ENCODE peak calls at places on chromosome 9, in seven cellular contexts. J is H54, Q is Peyer's patch, P is HepG2, X is stomach, D is transverse colon, E is ovary. V is an unnamed sample.

GRCh38 chr9:37339945-37340344 is 82.6 kb upstream of the GRHPR start:
- DNase-seq in Q (no peak), X (no peak), P (no peak), E (no peak), J (no peak), D (no peak), V (no peak)

GRCh38 chr9:92295827-92296258 is 2.3 kb upstream of the IARS1 start:
- DNase-seq in J (no peak), E (no peak), X (no peak), P (no peak), D (no peak), Q (no peak), V (peak)

GRCh38 chr9:126979461-126979860 is 64.9 kb downstream of the RALGPS1 start:
- DNase-seq in D (no peak), P (no peak), J (no peak), E (no peak), X (no peak), Q (no peak), V (no peak)

GRCh38 chr9:84671651-84672467 is 2.3 kb downstream of the NTRK2 start:
- DNase-seq in X (no peak), P (no peak), E (no peak), J (no peak), Q (no peak), D (no peak), V (no peak)

GRCh38 chr9:117343416-117343815 is 71.4 kb downstream of the ASTN2 start:
- DNase-seq in J (no peak), D (no peak), P (no peak), E (no peak), Q (no peak), X (no peak), V (no peak)

GRCh38 chr9:115883467-115884329 is 269.9 kb upstream of the PAPPA start:
- DNase-seq in E (no peak), J (peak), X (peak), Q (no peak), P (peak), D (no peak), V (no peak)

GRCh38 chr9:88400021-88400420 is 11.8 kb downstream of the SPIN1 start:
- DNase-seq in J (peak), E (no peak), Q (no peak), P (no peak), D (no peak), X (no peak), V (no peak)

GRCh38 chr9:70091553-70091952 is 47.9 kb downstream of the MAMDC2 start:
- DNase-seq in E (no peak), J (no peak), X (no peak), Q (no peak), P (no peak), D (no peak), V (no peak)

GRCh38 chr9:132175431-132175830 is 13.6 kb downstream of the NTNG2 start:
- DNase-seq in D (no peak), J (no peak), Q (no peak), P (no peak), X (no peak), E (no peak), V (no peak)

GRCh38 chr9:114804504-114804903 is 1.3 kb downstream of the TNFSF15 start:
- DNase-seq in D (peak), P (peak), Q (peak), J (peak), X (peak), E (no peak), V (no peak)

GRCh38 chr9:117616436-117616835 is 87.8 kb upstream of the TLR4 start:
- DNase-seq in Q (no peak), E (no peak), P (no peak), D (no peak), J (no peak), X (no peak), V (no peak)

GRCh38 chr9:134240371-134240770 is 76.0 kb upstream of the RNU6ATAC start:
- DNase-seq in D (no peak), E (no peak), X (no peak), P (no peak), Q (no peak), J (no peak), V (no peak)

GRCh38 chr9:5438301-5439162 is 807 bp upstream of the PLGRKT start:
- DNase-seq in X (no peak), J (no peak), E (no peak), Q (no peak), P (no peak), D (peak), V (no peak)

GRCh38 chr9:16675131-16675530 is 195.3 kb downstream of the BNC2 start:
- DNase-seq in J (no peak), X (no peak), P (no peak), E (no peak), D (no peak), Q (no peak), V (no peak)

GRCh38 chr9:4741365-4742031 is 496 bp upstream of the AK3 start:
- DNase-seq in J (no peak), E (peak), D (peak), Q (no peak), X (peak), P (peak), V (peak)

GRCh38 chr9:7894231-7894630 is 94.7 kb upstream of the DMAC1 start:
- DNase-seq in E (no peak), P (no peak), Q (no peak), X (no peak), J (no peak), D (no peak), V (no peak)

GRCh38 chr9:75088646-75089368 is 493 bp downstream of the OSTF1 start:
- DNase-seq in J (peak), Q (peak), D (peak), P (peak), X (peak), E (peak), V (peak)
- TF ChIP-seq POLR2A in J (no peak), Q (no peak), D (peak), P (no peak), X (no peak), E (no peak), V (no peak)

GRCh38 chr9:26893030-26893676 is 551 bp upstream of the CAAP1 start:
- DNase-seq in Q (no peak), J (no peak), E (no peak), D (no peak), P (no peak), X (no peak), V (no peak)
- TF ChIP-seq POLR2A in Q (no peak), J (no peak), E (no peak), D (no peak), P (no peak), X (no peak), V (no peak)

GRCh38 chr9:6715755-6716643 is 41.8 kb upstream of the KDM4C start:
- DNase-seq in D (peak), J (no peak), Q (peak), X (peak), P (peak), E (peak), V (peak)
- TF ChIP-seq POLR2A in D (peak), J (no peak), Q (peak), X (no peak), P (peak), E (no peak), V (peak)

GRCh38 chr9:113150670-113151591 is at the start of gene SLC31A2:
- DNase-seq in Q (peak), X (peak), P (peak), J (peak), E (peak), D (peak), V (peak)
- TF ChIP-seq POLR2A in Q (peak), X (no peak), P (peak), J (peak), E (peak), D (peak), V (no peak)

GRCh38 chr9:27726244-27727141 is 153.2 kb upstream of the C9orf72 start:
- DNase-seq in J (peak), P (peak), E (peak), X (peak), D (peak), Q (no peak), V (peak)
- TF ChIP-seq POLR2A in J (no peak), P (no peak), E (no peak), X (no peak), D (no peak), Q (no peak), V (no peak)

DNA sequence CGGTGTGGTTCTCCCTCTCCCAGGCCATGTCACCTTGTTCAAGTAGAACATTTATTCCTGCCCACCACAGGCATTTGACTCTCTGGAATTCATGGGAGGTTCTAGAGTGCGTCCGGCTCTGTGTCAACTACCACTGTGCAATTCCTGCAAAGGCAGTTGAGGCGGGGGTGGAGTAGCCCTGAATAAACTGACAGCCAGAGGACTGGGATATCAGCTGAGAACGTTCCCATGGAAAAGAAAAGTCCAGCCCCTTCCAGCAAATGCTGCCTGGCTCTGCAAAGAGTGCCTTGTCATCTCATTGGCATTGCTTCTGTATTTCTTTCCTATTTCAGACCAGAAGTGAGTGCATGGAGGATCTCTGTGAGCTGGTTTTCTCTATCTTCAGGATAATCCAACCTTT is 18.9 kb upstream of the MEGF9 start:
- DNase-seq in X (peak), D (no peak), E (no peak), J (no peak), Q (no peak), P (peak), V (no peak)
- TF ChIP-seq POLR2A in X (no peak), D (no peak), E (no peak), J (no peak), Q (no peak), P (no peak), V (no peak)

GRCh38 chr9:136546697-136547481 is 1.0 kb upstream of the NOTCH1 start:
- DNase-seq in Q (peak), X (peak), P (no peak), D (peak), J (peak), E (peak), V (no peak)

GRCh38 chr9:136545065-136545965 is 533 bp downstream of the NOTCH1 start:
- DNase-seq in P (no peak), Q (peak), X (no peak), J (peak), E (no peak), D (no peak), V (no peak)

GRCh38 chr9:136544549-136545064 is 1.2 kb downstream of the NOTCH1 start:
- DNase-seq in D (peak), J (peak), Q (peak), E (no peak), X (peak), P (no peak), V (no peak)

GRCh38 chr9:136547508-136548215 is 1.8 kb upstream of the NOTCH1 start:
- DNase-seq in P (no peak), E (no peak), J (no peak), Q (no peak), X (no peak), D (no peak), V (no peak)

DNA sequence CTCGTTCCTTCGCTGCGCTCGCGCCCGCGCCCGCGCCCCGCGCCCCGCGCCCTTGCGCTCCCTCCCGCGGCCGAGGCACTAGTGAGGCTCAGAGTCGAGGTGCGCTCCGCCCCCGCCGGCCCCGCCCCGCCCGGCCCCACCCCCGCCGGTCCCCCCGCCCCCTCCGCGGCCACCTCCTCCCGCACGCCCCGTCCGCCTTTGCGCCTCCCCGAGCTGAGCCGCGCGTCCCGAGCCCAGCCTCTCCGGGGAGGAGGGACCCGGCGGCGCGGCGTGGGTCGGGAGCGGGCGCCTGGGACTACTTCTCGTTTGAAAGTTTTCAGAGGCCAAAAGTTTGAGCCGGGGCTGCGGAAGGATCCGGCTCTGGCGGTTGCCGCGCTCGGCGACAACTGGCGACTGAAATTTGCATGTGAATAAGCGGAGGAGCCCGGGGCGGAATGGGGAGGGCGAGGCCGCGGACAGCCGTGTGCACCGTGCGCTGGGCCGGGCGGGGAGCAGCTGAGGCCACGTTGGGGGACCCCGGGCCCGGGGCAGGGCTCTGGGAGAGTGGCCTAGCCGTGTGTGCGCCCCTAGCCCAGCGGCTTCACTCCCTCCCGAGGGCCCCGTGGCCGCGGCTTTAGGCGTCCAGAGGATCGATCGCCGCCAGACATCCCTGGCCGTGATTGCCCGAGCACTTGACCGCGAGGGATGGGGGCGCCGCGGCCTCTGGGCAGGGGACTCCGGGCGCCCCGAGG is at the start of gene NOTCH1:
- DNase-seq in D (peak), P (peak), E (peak), J (peak), Q (peak), X (peak), V (peak)
- TF ChIP-seq POLR2A in D (peak), P (no peak), E (peak), J (peak), Q (no peak), X (no peak), V (no peak)